ENCODE peak calls at places on chromosomes 4 and X, in ten cellular contexts. One of them, this sample, is unnamed.

GRCh38 chr4:101418055-101418454 is 70.7 kb upstream of the PPP3CA start:
- DNase-seq in central memory CD4-positive, alpha-beta T cell: peak; percentile 76
- DNase-seq in bronchial epithelial cell: no peak
- DNase-seq in activated CD4-positive, alpha-beta T cell treated with anti-CD3 and anti-CD28 coated beads for 48 hours: peak; percentile 67
- DNase-seq in GM04503: no peak
- DNase-seq in non-pigmented ciliary epithelial cell: no peak
- DNase-seq in GM13976: peak; percentile 67
- DNase-seq in mesothelial cell of epicardium: no peak
- DNase-seq in fibroblast of lung: peak; percentile 66
- DNase-seq in activated T-helper 2 cell treated with anti-CD3 and anti-CD28 coated beads, Interferon-gamma antibody, Interleukin-2, Interleukin-4, amounts not matched to agents 10 μg/mL and 5 μg/mL and 100 μg/mL, durations not matched to agents 14 hours and 24 hours and 36 hours: peak; percentile 57
- DNase-seq in this sample: no peak

GRCh38 chr4:80208606-80209005 is 11.3 kb downstream of the PRDM8 start:
- DNase-seq in GM04503: no peak
- DNase-seq in mesothelial cell of epicardium: no peak
- DNase-seq in activated CD4-positive, alpha-beta T cell treated with anti-CD3 and anti-CD28 coated beads for 48 hours: no peak
- DNase-seq in non-pigmented ciliary epithelial cell: no peak
- DNase-seq in fibroblast of lung: no peak
- DNase-seq in central memory CD4-positive, alpha-beta T cell: no peak
- DNase-seq in GM13976: no peak
- DNase-seq in bronchial epithelial cell: no peak
- DNase-seq in activated T-helper 2 cell treated with anti-CD3 and anti-CD28 coated beads, Interferon-gamma antibody, Interleukin-2, Interleukin-4, amounts not matched to agents 10 μg/mL and 5 μg/mL and 100 μg/mL, durations not matched to agents 14 hours and 24 hours and 36 hours: no peak
- DNase-seq in this sample: no peak

GRCh38 chr4:110195561-110196205 is 2.7 kb downstream of the ELOVL6 start:
- DNase-seq in activated T-helper 2 cell treated with anti-CD3 and anti-CD28 coated beads, Interferon-gamma antibody, Interleukin-2, Interleukin-4, amounts not matched to agents 10 μg/mL and 5 μg/mL and 100 μg/mL, durations not matched to agents 14 hours and 24 hours and 36 hours: no peak
- DNase-seq in mesothelial cell of epicardium: no peak
- DNase-seq in central memory CD4-positive, alpha-beta T cell: peak; percentile 5
- DNase-seq in GM13976: peak; percentile 26
- DNase-seq in bronchial epithelial cell: peak; percentile 85
- DNase-seq in non-pigmented ciliary epithelial cell: no peak
- DNase-seq in activated CD4-positive, alpha-beta T cell treated with anti-CD3 and anti-CD28 coated beads for 48 hours: no peak
- DNase-seq in GM04503: no peak
- DNase-seq in fibroblast of lung: no peak
- DNase-seq in this sample: no peak

GRCh38 chrX:130091976-130092522 is 18.2 kb downstream of the ELF4 start:
- DNase-seq in activated T-helper 2 cell treated with anti-CD3 and anti-CD28 coated beads, Interferon-gamma antibody, Interleukin-2, Interleukin-4, amounts not matched to agents 10 μg/mL and 5 μg/mL and 100 μg/mL, durations not matched to agents 14 hours and 24 hours and 36 hours: peak; percentile 84
- DNase-seq in GM13976: peak; percentile 87
- DNase-seq in non-pigmented ciliary epithelial cell: no peak
- DNase-seq in activated CD4-positive, alpha-beta T cell treated with anti-CD3 and anti-CD28 coated beads for 48 hours: peak; percentile 88
- DNase-seq in bronchial epithelial cell: no peak
- DNase-seq in central memory CD4-positive, alpha-beta T cell: peak; percentile 92
- DNase-seq in mesothelial cell of epicardium: no peak
- DNase-seq in fibroblast of lung: no peak
- DNase-seq in GM04503: no peak
- DNase-seq in this sample: no peak

GRCh38 chrX:130176354-130176776 is 4.6 kb downstream of the RAB33A start:
- DNase-seq in bronchial epithelial cell: peak; percentile 15
- DNase-seq in GM04503: no peak
- DNase-seq in non-pigmented ciliary epithelial cell: no peak
- DNase-seq in GM13976: peak; percentile 48
- DNase-seq in mesothelial cell of epicardium: no peak
- DNase-seq in fibroblast of lung: peak; percentile 11
- DNase-seq in activated T-helper 2 cell treated with anti-CD3 and anti-CD28 coated beads, Interferon-gamma antibody, Interleukin-2, Interleukin-4, amounts not matched to agents 10 μg/mL and 5 μg/mL and 100 μg/mL, durations not matched to agents 14 hours and 24 hours and 36 hours: no peak
- DNase-seq in central memory CD4-positive, alpha-beta T cell: no peak
- DNase-seq in activated CD4-positive, alpha-beta T cell treated with anti-CD3 and anti-CD28 coated beads for 48 hours: no peak
- DNase-seq in this sample: no peak

GRCh38 chr4:173332021-173332487 is 2.1 kb downstream of the HMGB2 start:
- DNase-seq in GM04503: no peak
- DNase-seq in activated T-helper 2 cell treated with anti-CD3 and anti-CD28 coated beads, Interferon-gamma antibody, Interleukin-2, Interleukin-4, amounts not matched to agents 10 μg/mL and 5 μg/mL and 100 μg/mL, durations not matched to agents 14 hours and 24 hours and 36 hours: no peak
- DNase-seq in bronchial epithelial cell: peak; percentile 25
- DNase-seq in activated CD4-positive, alpha-beta T cell treated with anti-CD3 and anti-CD28 coated beads for 48 hours: no peak
- DNase-seq in non-pigmented ciliary epithelial cell: no peak
- DNase-seq in GM13976: no peak
- DNase-seq in central memory CD4-positive, alpha-beta T cell: no peak
- DNase-seq in mesothelial cell of epicardium: no peak
- DNase-seq in fibroblast of lung: no peak
- DNase-seq in this sample: no peak

GRCh38 chr4:148044889-148045352 is 313.0 kb downstream of the ARHGAP10 start:
- DNase-seq in non-pigmented ciliary epithelial cell: no peak
- DNase-seq in activated T-helper 2 cell treated with anti-CD3 and anti-CD28 coated beads, Interferon-gamma antibody, Interleukin-2, Interleukin-4, amounts not matched to agents 10 μg/mL and 5 μg/mL and 100 μg/mL, durations not matched to agents 14 hours and 24 hours and 36 hours: no peak
- DNase-seq in activated CD4-positive, alpha-beta T cell treated with anti-CD3 and anti-CD28 coated beads for 48 hours: no peak
- DNase-seq in mesothelial cell of epicardium: no peak
- DNase-seq in GM13976: peak; percentile 56
- DNase-seq in fibroblast of lung: no peak
- DNase-seq in GM04503: no peak
- DNase-seq in central memory CD4-positive, alpha-beta T cell: peak; percentile 14
- DNase-seq in bronchial epithelial cell: no peak
- DNase-seq in this sample: no peak

GRCh38 chrX:76538860-76539259 is 111.3 kb downstream of the MAGEE1 start:
- DNase-seq in mesothelial cell of epicardium: no peak
- DNase-seq in activated CD4-positive, alpha-beta T cell treated with anti-CD3 and anti-CD28 coated beads for 48 hours: no peak
- DNase-seq in fibroblast of lung: no peak
- DNase-seq in GM13976: no peak
- DNase-seq in central memory CD4-positive, alpha-beta T cell: no peak
- DNase-seq in bronchial epithelial cell: no peak
- DNase-seq in non-pigmented ciliary epithelial cell: no peak
- DNase-seq in GM04503: no peak
- DNase-seq in activated T-helper 2 cell treated with anti-CD3 and anti-CD28 coated beads, Interferon-gamma antibody, Interleukin-2, Interleukin-4, amounts not matched to agents 10 μg/mL and 5 μg/mL and 100 μg/mL, durations not matched to agents 14 hours and 24 hours and 36 hours: no peak
- DNase-seq in this sample: no peak

GRCh38 chrX:29044802-29045201 is 457.6 kb downstream of the IL1RAPL1 start:
- DNase-seq in non-pigmented ciliary epithelial cell: no peak
- DNase-seq in GM04503: no peak
- DNase-seq in activated T-helper 2 cell treated with anti-CD3 and anti-CD28 coated beads, Interferon-gamma antibody, Interleukin-2, Interleukin-4, amounts not matched to agents 10 μg/mL and 5 μg/mL and 100 μg/mL, durations not matched to agents 14 hours and 24 hours and 36 hours: no peak
- DNase-seq in activated CD4-positive, alpha-beta T cell treated with anti-CD3 and anti-CD28 coated beads for 48 hours: no peak
- DNase-seq in central memory CD4-positive, alpha-beta T cell: no peak
- DNase-seq in fibroblast of lung: peak; percentile 8
- DNase-seq in bronchial epithelial cell: no peak
- DNase-seq in mesothelial cell of epicardium: no peak
- DNase-seq in GM13976: no peak
- DNase-seq in this sample: no peak

GRCh38 chrX:17590892-17591740 is 146.2 kb upstream of the SCML1 start:
- DNase-seq in GM13976: peak; percentile 20
- DNase-seq in fibroblast of lung: peak; percentile 75
- DNase-seq in GM04503: no peak
- DNase-seq in activated CD4-positive, alpha-beta T cell treated with anti-CD3 and anti-CD28 coated beads for 48 hours: peak; percentile 58
- DNase-seq in bronchial epithelial cell: peak; percentile 61
- DNase-seq in activated T-helper 2 cell treated with anti-CD3 and anti-CD28 coated beads, Interferon-gamma antibody, Interleukin-2, Interleukin-4, amounts not matched to agents 10 μg/mL and 5 μg/mL and 100 μg/mL, durations not matched to agents 14 hours and 24 hours and 36 hours: no peak
- DNase-seq in non-pigmented ciliary epithelial cell: no peak
- DNase-seq in central memory CD4-positive, alpha-beta T cell: no peak
- DNase-seq in mesothelial cell of epicardium: peak; percentile 61
- DNase-seq in this sample: peak; percentile 10

GRCh38 chrX:109872021-109872730 is 130.7 kb upstream of the TMEM164 start:
- DNase-seq in central memory CD4-positive, alpha-beta T cell: no peak
- DNase-seq in GM04503: no peak
- DNase-seq in mesothelial cell of epicardium: no peak
- DNase-seq in GM13976: no peak
- DNase-seq in bronchial epithelial cell: no peak
- DNase-seq in activated T-helper 2 cell treated with anti-CD3 and anti-CD28 coated beads, Interferon-gamma antibody, Interleukin-2, Interleukin-4, amounts not matched to agents 10 μg/mL and 5 μg/mL and 100 μg/mL, durations not matched to agents 14 hours and 24 hours and 36 hours: no peak
- DNase-seq in fibroblast of lung: peak; percentile 58
- DNase-seq in non-pigmented ciliary epithelial cell: no peak
- DNase-seq in activated CD4-positive, alpha-beta T cell treated with anti-CD3 and anti-CD28 coated beads for 48 hours: no peak
- DNase-seq in this sample: no peak

GRCh38 chrX:6024204-6024603 is 204.5 kb downstream of the NLGN4X start:
- DNase-seq in GM13976: no peak
- DNase-seq in fibroblast of lung: peak; percentile 82
- DNase-seq in central memory CD4-positive, alpha-beta T cell: no peak
- DNase-seq in bronchial epithelial cell: peak; percentile 89
- DNase-seq in non-pigmented ciliary epithelial cell: peak; percentile 11
- DNase-seq in activated T-helper 2 cell treated with anti-CD3 and anti-CD28 coated beads, Interferon-gamma antibody, Interleukin-2, Interleukin-4, amounts not matched to agents 10 μg/mL and 5 μg/mL and 100 μg/mL, durations not matched to agents 14 hours and 24 hours and 36 hours: no peak
- DNase-seq in GM04503: no peak
- DNase-seq in mesothelial cell of epicardium: no peak
- DNase-seq in activated CD4-positive, alpha-beta T cell treated with anti-CD3 and anti-CD28 coated beads for 48 hours: no peak
- DNase-seq in this sample: no peak

GRCh38 chr4:26059391-26060154 is 145.6 kb downstream of the SMIM20 start:
- DNase-seq in GM13976: no peak
- DNase-seq in GM04503: no peak
- DNase-seq in bronchial epithelial cell: no peak
- DNase-seq in activated CD4-positive, alpha-beta T cell treated with anti-CD3 and anti-CD28 coated beads for 48 hours: no peak
- DNase-seq in activated T-helper 2 cell treated with anti-CD3 and anti-CD28 coated beads, Interferon-gamma antibody, Interleukin-2, Interleukin-4, amounts not matched to agents 10 μg/mL and 5 μg/mL and 100 μg/mL, durations not matched to agents 14 hours and 24 hours and 36 hours: no peak
- DNase-seq in mesothelial cell of epicardium: no peak
- DNase-seq in fibroblast of lung: no peak
- DNase-seq in central memory CD4-positive, alpha-beta T cell: no peak
- DNase-seq in non-pigmented ciliary epithelial cell: no peak
- DNase-seq in this sample: no peak

GRCh38 chrX:53224860-53225797 is at the start of gene KDM5C:
- DNase-seq in GM04503: peak; percentile 79
- DNase-seq in GM13976: peak; percentile 94
- DNase-seq in fibroblast of lung: peak; percentile 92
- DNase-seq in central memory CD4-positive, alpha-beta T cell: peak; percentile 95
- DNase-seq in activated CD4-positive, alpha-beta T cell treated with anti-CD3 and anti-CD28 coated beads for 48 hours: peak; percentile 88
- DNase-seq in bronchial epithelial cell: peak; percentile 69
- DNase-seq in activated T-helper 2 cell treated with anti-CD3 and anti-CD28 coated beads, Interferon-gamma antibody, Interleukin-2, Interleukin-4, amounts not matched to agents 10 μg/mL and 5 μg/mL and 100 μg/mL, durations not matched to agents 14 hours and 24 hours and 36 hours: peak; percentile 85
- DNase-seq in non-pigmented ciliary epithelial cell: peak; percentile 41
- DNase-seq in mesothelial cell of epicardium: peak; percentile 84
- DNase-seq in this sample: peak; percentile 77

GRCh38 chr4:150078996-150079581 is 844 bp downstream of the DCLK2 start:
- DNase-seq in bronchial epithelial cell: no peak
- DNase-seq in activated CD4-positive, alpha-beta T cell treated with anti-CD3 and anti-CD28 coated beads for 48 hours: peak; percentile 33
- DNase-seq in GM13976: peak; percentile 59
- DNase-seq in non-pigmented ciliary epithelial cell: no peak
- DNase-seq in fibroblast of lung: peak; percentile 52
- DNase-seq in activated T-helper 2 cell treated with anti-CD3 and anti-CD28 coated beads, Interferon-gamma antibody, Interleukin-2, Interleukin-4, amounts not matched to agents 10 μg/mL and 5 μg/mL and 100 μg/mL, durations not matched to agents 14 hours and 24 hours and 36 hours: peak; percentile 9
- DNase-seq in central memory CD4-positive, alpha-beta T cell: no peak
- DNase-seq in mesothelial cell of epicardium: peak; percentile 65
- DNase-seq in GM04503: no peak
- DNase-seq in this sample: no peak

This sample was measured in NCI-H446 treated with DMSO at 0.1 percent for 48 hours.